ENCODE peak calls at places on chromosome 2, in four cellular contexts. Q, L, U and B are unnamed samples.

GRCh38 chr2:179049546-179050311 is at the start of gene CCDC141:
- DNase-seq in U (no peak), L (no peak), Q (no peak), B (no peak)

GRCh38 chr2:127134833-127135830 is 28.2 kb upstream of the BIN1 start:
- DNase-seq in U (no peak), L (no peak), Q (no peak), B (no peak)

GRCh38 chr2:177332041-177332991 is 60.3 kb upstream of the AGPS start:
- DNase-seq in Q (peak), L (no peak), U (peak), B (peak)

GRCh38 chr2:200860092-200860795 is 4.2 kb downstream of the CLK1 start:
- DNase-seq in L (no peak), U (no peak), Q (no peak), B (no peak)

GRCh38 chr2:129467012-129467779 is 512.3 kb upstream of the RAB6C start:
- DNase-seq in U (no peak), L (no peak), Q (no peak), B (no peak)

GRCh38 chr2:160224060-160224459 is 24.0 kb upstream of the ITGB6 start:
- DNase-seq in U (no peak), L (no peak), Q (peak), B (peak)

GRCh38 chr2:181005809-181006208 is 25.4 kb downstream of the UBE2E3 start:
- DNase-seq in U (no peak), Q (no peak), L (no peak), B (no peak)

GRCh38 chr2:205386109-205386508 is 296.2 kb upstream of the NRP2 start:
- DNase-seq in U (no peak), L (no peak), Q (no peak), B (no peak)

GRCh38 chr2:159156834-159157233 is 129.7 kb downstream of the WDSUB1 start:
- DNase-seq in U (no peak), Q (no peak), L (no peak), B (no peak)

GRCh38 chr2:229714080-229714735 is at the start of gene DNER:
- DNase-seq in Q (peak), L (no peak), U (peak), B (peak)

GRCh38 chr2:101974663-101975062 is 17.1 kb upstream of the IL1R2 start:
- DNase-seq in L (no peak), Q (peak), U (no peak), B (peak)

GRCh38 chr2:215749092-215749957 is 264.0 kb downstream of the MREG start:
- DNase-seq in L (no peak), U (no peak), Q (no peak), B (no peak)

GRCh38 chr2:145411493-145411892 is 891.6 kb upstream of the ZEB2 start:
- DNase-seq in Q (no peak), L (no peak), U (no peak), B (no peak)

GRCh38 chr2:64639691-64640090 is 14.0 kb downstream of the SERTAD2 start:
- DNase-seq in Q (no peak), L (no peak), U (no peak), B (no peak)